ENCODE peak calls at places on chromosomes 16 and 17, in nine cellular contexts. V is glutamatergic neuron, U is MCF 10A, G is progenitor cell of endocrine pancreas, R is sigmoid colon, Q is Calu3, I is cardiac muscle cell, J is dorsolateral prefrontal cortex, P is mammary epithelial cell. X is an unnamed sample.

GRCh38 chr17:75891022-75891604 is 5.6 kb downstream of the TRIM65 start:
- DNase-seq in P (no peak), R (peak), Q (no peak), G (no peak), I (no peak), U (no peak), V (no peak), J (no peak), X (no peak)

GRCh38 chr17:47276444-47276843 is 22.8 kb downstream of the ITGB3 start:
- DNase-seq in Q (no peak), V (no peak), I (peak), R (no peak), G (no peak), P (no peak), U (no peak), J (no peak), X (no peak)

GRCh38 chr16:89350701-89351380 is 133.3 kb downstream of the ZNF778 start:
- DNase-seq in V (no peak), P (peak), U (no peak), G (no peak), Q (no peak), J (peak), R (no peak), I (no peak), X (no peak)

GRCh38 chr16:52488837-52489289 is 58.1 kb downstream of the TOX3 start:
- DNase-seq in I (no peak), G (no peak), R (no peak), P (no peak), Q (no peak), J (no peak), U (no peak), V (no peak), X (no peak)

GRCh38 chr17:4433515-4434031 is at the start of gene SPNS3:
- DNase-seq in P (no peak), U (no peak), G (no peak), V (no peak), I (no peak), Q (no peak), J (no peak), R (no peak), X (no peak)

GRCh38 chr17:82718986-82719685 is 2.6 kb downstream of the FN3KRP start:
- DNase-seq in Q (no peak), U (no peak), J (no peak), V (no peak), P (no peak), G (no peak), I (no peak), R (no peak), X (no peak)

GRCh38 chr17:15456486-15456885 is 10.9 kb downstream of the CDRT4 start:
- DNase-seq in V (no peak), I (no peak), Q (no peak), G (no peak), P (no peak), U (no peak), R (peak), J (no peak), X (no peak)

GRCh38 chr17:33811984-33812383 is 443.1 kb upstream of the CCL2 start:
- DNase-seq in P (no peak), U (no peak), J (no peak), G (no peak), I (no peak), R (no peak), V (no peak), Q (no peak), X (no peak)

GRCh38 chr16:69328854-69329316 is 1.5 kb downstream of the PDF start:
- DNase-seq in Q (no peak), I (no peak), R (peak), G (no peak), J (no peak), P (peak), U (peak), V (no peak), X (no peak)

GRCh38 chr17:29617481-29618271 is 5.0 kb downstream of the CORO6 start:
- DNase-seq in I (peak), G (no peak), Q (peak), R (peak), J (peak), U (no peak), P (peak), V (peak), X (peak)

GRCh38 chr17:38735161-38735997 is 5.2 kb downstream of the CISD3 start:
- DNase-seq in G (peak), Q (peak), I (peak), R (no peak), J (no peak), V (peak), P (no peak), U (peak), X (peak)

GRCh38 chr17:31561469-31562412 is 170.3 kb downstream of the RAB11FIP4 start:
- DNase-seq in Q (no peak), G (no peak), U (no peak), R (no peak), V (no peak), P (no peak), I (no peak), J (no peak), X (peak)

GRCh38 chr17:64406321-64407200 is 15.9 kb upstream of the PECAM1 start:
- DNase-seq in I (no peak), G (no peak), U (peak), Q (peak), P (no peak), V (no peak), R (peak), J (no peak), X (no peak)

GRCh38 chr16:24208710-24209109 is 47.4 kb upstream of the CACNG3 start:
- DNase-seq in R (no peak), V (peak), G (no peak), Q (no peak), U (no peak), J (peak), I (peak), P (no peak), X (no peak)

GRCh38 chr17:50947844-50948514 is 81.8 kb upstream of the TOB1 start:
- DNase-seq in P (no peak), I (no peak), V (no peak), R (peak), G (no peak), U (peak), Q (peak), J (peak), X (no peak)

GRCh38 chr16:14502932-14503741 is 126.9 kb downstream of the PARN start:
- DNase-seq in P (peak), R (no peak), G (no peak), V (no peak), J (no peak), Q (no peak), U (peak), I (no peak), X (no peak)

GRCh38 chr16:73037331-73037745 is 10.6 kb downstream of the ZFHX3 start:
- DNase-seq in G (no peak), P (no peak), U (no peak), I (peak), Q (no peak), R (peak), J (no peak), V (no peak), X (no peak)
- TF ChIP-seq CTCF in G (no peak), P (no peak), U (no peak), I (no peak), Q (no peak), R (no peak), J (no peak), V (no peak), X (no peak)

DNA sequence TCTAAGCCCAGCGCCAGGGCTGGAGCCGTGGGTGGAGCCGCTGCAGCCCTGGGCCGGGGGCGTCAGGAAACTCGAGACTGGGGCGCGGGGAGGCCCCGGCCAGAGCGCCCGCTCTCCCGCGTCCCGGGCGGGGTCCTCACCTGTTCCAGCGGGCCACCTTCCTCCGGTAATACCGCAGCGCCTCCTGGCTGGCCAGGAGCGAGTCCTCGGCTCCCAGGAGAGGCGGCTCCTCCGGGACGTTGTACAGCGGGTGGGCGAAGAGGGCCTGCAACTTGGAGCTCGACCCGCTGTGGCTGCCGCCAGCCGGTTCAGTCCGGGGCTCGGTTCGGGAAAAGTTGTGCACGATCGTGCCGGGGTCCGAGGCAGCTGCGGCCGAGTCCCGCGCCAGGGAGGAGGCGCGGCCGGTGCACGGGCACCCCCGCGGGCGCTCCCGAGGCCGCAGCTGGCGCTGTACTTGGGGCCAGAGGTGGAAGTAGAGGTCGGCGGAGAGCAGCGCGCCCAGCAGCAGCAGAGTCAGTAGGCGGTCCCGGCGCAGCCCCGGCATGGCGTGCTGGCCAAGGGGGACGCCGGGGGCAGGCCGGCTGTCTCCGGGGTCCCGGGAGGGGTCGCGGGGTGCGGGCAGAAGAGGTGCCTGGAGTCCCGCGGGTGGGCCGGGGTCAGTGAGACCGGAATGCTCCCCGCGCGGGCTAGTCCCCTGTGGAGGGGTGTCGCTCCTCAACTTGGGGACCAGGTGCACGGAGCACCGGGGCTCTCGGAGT is 865 bp downstream of the FAM20A start:
- DNase-seq in G (peak), U (no peak), I (peak), Q (peak), R (no peak), P (peak), V (peak), J (no peak), X (peak)
- TF ChIP-seq CTCF in G (peak), U (no peak), I (peak), Q (no peak), R (no peak), P (peak), V (no peak), J (peak), X (no peak)

DNA sequence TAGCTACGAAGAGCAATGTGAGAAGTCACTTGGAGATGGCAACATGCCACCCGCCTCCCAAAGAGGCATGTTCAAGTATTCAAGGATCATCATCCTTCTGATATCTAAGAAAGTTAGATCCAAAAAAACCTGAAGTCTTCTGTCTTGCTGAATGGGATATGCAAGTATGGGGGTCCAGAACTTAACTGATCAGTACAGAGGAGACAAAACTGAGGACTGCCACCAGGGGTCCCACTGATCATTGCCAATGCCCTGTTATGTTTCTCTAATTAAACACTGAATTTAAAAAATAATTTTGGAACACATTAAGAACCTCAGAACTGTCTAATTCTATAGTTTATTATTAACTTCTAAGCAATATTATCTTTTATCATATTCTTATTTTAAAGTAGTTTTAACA is 99.7 kb downstream of the CDH8 start:
- DNase-seq in P (no peak), R (no peak), J (no peak), V (peak), I (peak), G (no peak), Q (no peak), U (peak), X (peak)
- TF ChIP-seq CTCF in P (peak), R (no peak), J (peak), V (peak), I (no peak), G (peak), Q (no peak), U (peak), X (peak)

DNA sequence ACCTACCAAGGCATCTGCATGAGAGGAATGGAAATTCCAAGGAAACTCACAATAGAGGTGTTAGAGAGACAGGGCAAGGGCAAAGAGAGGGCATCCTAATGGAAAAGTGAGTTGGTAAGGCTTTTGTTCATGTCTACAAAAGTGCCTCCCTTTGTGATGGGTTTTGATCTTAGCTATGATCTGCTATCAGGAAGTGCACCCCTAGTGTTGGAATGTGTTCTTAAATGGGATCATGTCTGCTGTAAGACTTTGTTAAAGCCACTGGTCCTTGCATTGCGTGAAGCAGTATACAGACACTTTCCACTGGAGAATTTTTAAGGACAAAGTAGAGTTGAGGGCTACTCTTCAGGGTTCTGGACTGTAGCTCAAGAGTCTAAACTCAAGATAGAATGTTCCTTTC is 92.0 kb downstream of the MAP2K6 start:
- DNase-seq in I (no peak), Q (no peak), P (no peak), R (no peak), V (no peak), U (peak), G (no peak), J (no peak), X (no peak)
- TF ChIP-seq CTCF in I (peak), Q (no peak), P (peak), R (no peak), V (no peak), U (peak), G (peak), J (peak), X (peak)

GRCh38 chr16:88330971-88331890 is 51.5 kb upstream of the ZNF469 start:
- DNase-seq in V (no peak), Q (no peak), R (no peak), U (no peak), J (no peak), I (no peak), P (no peak), G (no peak), X (no peak)

GRCh38 chr16:88327566-88328312 is 55.0 kb upstream of the ZNF469 start:
- DNase-seq in R (no peak), G (no peak), P (no peak), I (no peak), Q (no peak), U (no peak), J (no peak), V (no peak), X (no peak)

GRCh38 chr16:88328313-88328660 is 54.5 kb upstream of the ZNF469 start:
- DNase-seq in R (no peak), P (no peak), I (no peak), Q (no peak), U (no peak), G (no peak), V (no peak), J (no peak), X (no peak)

GRCh38 chr16:88331989-88332920 is 50.5 kb upstream of the ZNF469 start:
- DNase-seq in U (peak), V (no peak), G (no peak), R (peak), I (no peak), P (peak), Q (peak), J (no peak), X (no peak)

GRCh38 chr16:88329726-88330700 is 52.7 kb upstream of the ZNF469 start:
- DNase-seq in R (no peak), V (no peak), P (peak), I (no peak), U (peak), Q (no peak), J (no peak), G (no peak), X (no peak)
- TF ChIP-seq CTCF in R (no peak), V (no peak), P (no peak), I (no peak), U (no peak), Q (no peak), J (no peak), G (no peak), X (no peak)

DNA sequence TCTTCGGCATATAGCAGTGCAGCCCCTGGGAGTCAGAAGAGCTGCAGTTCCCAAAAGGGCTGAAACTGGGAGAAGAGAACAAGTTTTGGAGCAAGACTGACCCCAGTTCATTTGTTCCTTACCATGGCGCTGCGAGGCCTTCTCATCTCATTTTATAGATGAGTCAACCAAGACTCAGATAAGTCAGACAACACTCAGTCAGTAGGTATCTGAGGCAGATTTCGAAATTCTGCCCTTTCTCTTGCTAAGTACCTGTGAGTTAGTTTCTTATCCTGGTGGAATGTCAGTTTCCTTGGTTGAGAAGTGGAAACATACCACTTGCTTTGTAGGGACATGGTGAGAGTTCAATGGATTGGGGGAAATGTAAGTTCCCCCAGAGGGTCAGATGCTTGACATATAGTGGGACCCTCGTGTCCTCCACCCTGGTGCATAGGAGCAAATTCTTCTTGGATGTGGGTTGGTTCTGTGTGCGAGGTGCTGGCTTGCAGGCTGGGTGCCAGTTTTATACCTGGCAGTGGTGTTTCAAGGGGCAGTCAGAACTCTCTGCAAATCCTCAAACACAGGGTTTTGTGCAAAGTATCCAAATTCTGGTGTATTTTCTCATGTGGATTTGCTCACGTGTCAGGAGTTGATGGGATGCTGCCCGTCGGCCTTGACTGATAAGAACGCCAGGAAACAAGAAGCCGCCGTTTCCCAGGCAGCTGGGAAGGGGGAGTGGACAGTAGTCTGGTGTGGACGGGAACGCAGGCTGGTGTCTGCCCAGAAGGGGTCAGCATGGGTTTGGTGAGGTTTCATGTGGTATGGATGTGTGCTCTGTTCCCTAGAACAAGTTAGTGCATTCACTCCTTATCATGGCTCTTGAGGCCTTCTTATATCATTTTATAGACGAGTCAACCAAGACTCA is 61.1 kb upstream of the CIBAR2 start:
- DNase-seq in R (no peak), P (peak), J (no peak), Q (no peak), U (peak), V (no peak), I (peak), G (no peak), X (no peak)
- TF ChIP-seq CTCF in R (no peak), P (no peak), J (no peak), Q (no peak), U (no peak), V (no peak), I (peak), G (no peak), X (no peak)

GRCh38 chr17:1003972-1004768 is 7.2 kb downstream of the TIMM22 start:
- DNase-seq in I (no peak), R (no peak), G (no peak), J (no peak), Q (no peak), P (no peak), V (no peak), U (no peak), X (no peak)
- TF ChIP-seq CTCF in I (no peak), R (no peak), G (no peak), J (no peak), Q (no peak), P (no peak), V (no peak), U (no peak), X (no peak)

X was measured in nephron progenitor cell.